ENCODE peak calls at places on chromosomes 11 and 22, in six cellular contexts. A is stimulated activated naive CD4-positive, alpha-beta T cell; P is substantia nigra; Q is upper lobe of right lung; H is neuronal stem cell; N is stimulated activated CD4-positive, alpha-beta T cell treated with anti-CD3 and anti-CD28 coated beads, TNF-alpha, amount 100 ng/mL, for 1 hour. B is an unnamed sample.

GRCh38 chr11:100557830-100558611 is 129.1 kb upstream of the ARHGAP42 start:
- DNase-seq in A (no peak), P (no peak), Q (no peak), H (no peak), N (no peak), B (peak; percentile 90)

GRCh38 chr22:26891431-26891830 is 234.0 kb downstream of the MIAT start:
- DNase-seq in A (no peak), P (no peak), Q (no peak), H (no peak), N (no peak), B (no peak)

GRCh38 chr11:20125927-20126326 is 34.3 kb downstream of the DBX1 start:
- DNase-seq in A (no peak), P (no peak), Q (no peak), H (no peak), N (no peak), B (no peak)

GRCh38 chr22:21837184-21837979 is 30.1 kb downstream of the MAPK1 start:
- DNase-seq in A (no peak), P (no peak), Q (no peak), H (peak; percentile 17), N (no peak), B (no peak)

GRCh38 chr11:111541209-111542061 is 915 bp downstream of the LAYN start:
- DNase-seq in A (peak; percentile 20), P (peak; percentile 6), Q (peak; percentile 70), H (peak; percentile 9), N (no peak), B (no peak)

GRCh38 chr11:103315248-103315647 is 206.0 kb downstream of the DYNC2H1 start:
- DNase-seq in A (no peak), P (no peak), Q (no peak), H (no peak), N (no peak), B (no peak)

GRCh38 chr11:120178441-120179070 is 32.3 kb upstream of the OAF start:
- DNase-seq in A (no peak), P (no peak), Q (peak; percentile 26), H (no peak), N (no peak), B (no peak)

GRCh38 chr11:105701098-105701497 is 91.2 kb downstream of the GRIA4 start:
- DNase-seq in A (no peak), P (no peak), Q (no peak), H (no peak), N (no peak), B (no peak)

GRCh38 chr11:11942668-11943067 is 65.8 kb downstream of the DKK3 start:
- DNase-seq in A (no peak), P (no peak), Q (no peak), H (no peak), N (no peak), B (no peak)

GRCh38 chr11:27427183-27427980 is 45.2 kb downstream of the LGR4 start:
- DNase-seq in A (no peak), P (no peak), Q (no peak), H (no peak), N (no peak), B (peak; percentile 58)

GRCh38 chr11:70528046-70528793 is 129.9 kb downstream of the CTTN start:
- DNase-seq in A (no peak), P (no peak), Q (peak; percentile 56), H (no peak), N (no peak), B (no peak)

GRCh38 chr11:1943576-1943975 is 3.6 kb upstream of the MRPL23 start:
- DNase-seq in A (no peak), P (no peak), Q (peak; percentile 44), H (no peak), N (no peak), B (no peak)

GRCh38 chr11:97361812-97362378 is 972.1 kb downstream of the JRKL start:
- DNase-seq in A (no peak), P (no peak), Q (no peak), H (no peak), N (no peak), B (no peak)

GRCh38 chr11:76577199-76577920 is 93.2 kb downstream of the LRRC32 start:
- DNase-seq in A (no peak), P (no peak), Q (peak; percentile 71), H (no peak), N (no peak), B (peak; percentile 21)

GRCh38 chr22:30304495-30305244 is 15.4 kb upstream of the CASTOR1 start:
- DNase-seq in A (no peak), P (peak; percentile 41), Q (peak; percentile 70), H (no peak), N (no peak), B (no peak)

B was measured in small intestine.